ENCODE peak calls at places on chromosomes 7 and 10, in ten cellular contexts. N, L, I, P, T, V, M, B, G and W are unnamed samples.

GRCh38 chr10:98486421-98486820 is 39.7 kb upstream of the HPS1 start:
- DNase-seq in L (no peak), P (no peak), V (peak; percentile 66), I (no peak), M (no peak), B (no peak), N (no peak), T (no peak), G (no peak), W (no peak)

GRCh38 chr10:2898509-2898860 is 168.9 kb upstream of the PFKP start:
- DNase-seq in I (no peak), T (no peak), V (no peak), G (no peak), B (no peak), L (no peak), P (no peak), M (no peak), N (no peak), W (no peak)

GRCh38 chr10:72331575-72332422 is 22.9 kb downstream of the DNAJB12 start:
- DNase-seq in I (peak; percentile 88), V (peak; percentile 31), P (peak; percentile 95), B (peak; percentile 83), L (peak; percentile 95), N (peak; percentile 80), G (peak; percentile 91), T (peak; percentile 90), M (peak; percentile 98), W (peak; percentile 92)

GRCh38 chr7:145698526-145699262 is 417.9 kb upstream of the CNTNAP2 start:
- DNase-seq in N (no peak), V (peak; percentile 24), M (no peak), P (no peak), T (no peak), I (no peak), B (no peak), L (no peak), G (no peak), W (no peak)

GRCh38 chr7:36794689-36795088 is 70.4 kb upstream of the AOAH start:
- DNase-seq in I (no peak), M (peak; percentile 21), V (no peak), B (no peak), P (no peak), T (no peak), G (no peak), N (no peak), L (no peak), W (peak; percentile 48)

GRCh38 chr7:41880107-41880506 is 177.2 kb upstream of the INHBA start:
- DNase-seq in B (no peak), I (peak; percentile 32), V (peak; percentile 92), T (no peak), P (no peak), M (peak; percentile 16), N (no peak), G (no peak), L (no peak), W (no peak)

GRCh38 chr10:118790058-118790457 is 35.3 kb upstream of the CACUL1 start:
- DNase-seq in N (no peak), P (no peak), L (no peak), T (no peak), G (no peak), M (no peak), B (no peak), I (no peak), V (no peak), W (no peak)

GRCh38 chr10:26464632-26465280 is 26.6 kb downstream of the APBB1IP start:
- DNase-seq in G (no peak), L (no peak), M (no peak), N (no peak), B (no peak), V (no peak), I (no peak), T (no peak), P (no peak), W (no peak)

GRCh38 chr10:60358282-60358681 is 31.4 kb downstream of the ANK3 start:
- DNase-seq in L (no peak), I (no peak), B (no peak), T (no peak), P (no peak), G (no peak), V (no peak), N (no peak), M (no peak), W (no peak)

GRCh38 chr7:30206466-30206865 is 71.7 kb downstream of the MTURN start:
- DNase-seq in I (no peak), V (peak; percentile 13), P (no peak), T (no peak), B (no peak), N (peak; percentile 63), G (no peak), L (no peak), M (no peak), W (no peak)

GRCh38 chr7:26292768-26293560 is 1.3 kb downstream of the SNX10 start:
- DNase-seq in M (peak; percentile 36), L (no peak), V (no peak), G (no peak), N (no peak), I (no peak), B (no peak), P (peak; percentile 21), T (no peak), W (no peak)

DNA sequence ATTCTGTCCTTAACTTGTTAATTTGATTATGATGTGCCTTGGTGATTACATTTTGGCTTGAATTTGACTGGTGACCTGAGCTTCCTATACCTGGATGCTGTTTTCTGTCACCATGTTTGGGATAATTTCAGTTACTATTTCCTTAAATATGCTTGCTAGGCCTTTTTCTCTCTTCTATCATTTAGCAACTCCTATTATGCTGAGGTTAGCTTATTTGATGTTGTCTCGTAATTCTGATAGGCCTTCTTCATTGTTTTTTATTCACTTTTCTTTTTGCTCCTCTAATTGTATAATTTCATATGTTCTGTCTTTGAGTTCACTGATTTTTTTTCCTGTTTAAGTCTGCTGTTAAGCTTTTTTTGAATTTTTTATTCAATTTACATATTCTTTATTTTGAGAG is 184.9 kb downstream of the ITGB1 start:
- DNase-seq in G (no peak), T (no peak), L (no peak), M (no peak), P (no peak), I (no peak), B (no peak), N (no peak), V (no peak), W (no peak)
- H3K36me3 ChIP-seq in G (no peaks in the 10 kb centered on the region), T (no peaks in the 10 kb centered on the region), L (no peaks in the 10 kb centered on the region), M (no peaks in the 10 kb centered on the region), P (no peaks in the 10 kb centered on the region), I (no peaks in the 10 kb centered on the region), B (no peaks in the 10 kb centered on the region), N (no peaks in the 10 kb centered on the region), V (no peaks in the 10 kb centered on the region), W (no peaks in the 10 kb centered on the region)

GRCh38 chr7:148151778-148152177 is 438.8 kb upstream of the C7orf33 start:
- DNase-seq in G (no peak), N (no peak), M (no peak), T (no peak), P (no peak), V (no peak), I (no peak), B (no peak), L (no peak), W (peak; percentile 26)
- TF ChIP-seq CTCF in G (no peak), N (no peak), M (no peak), T (no peak), P (no peak), V (no peak), I (no peak), B (no peak), L (no peak), W (no peak)

DNA sequence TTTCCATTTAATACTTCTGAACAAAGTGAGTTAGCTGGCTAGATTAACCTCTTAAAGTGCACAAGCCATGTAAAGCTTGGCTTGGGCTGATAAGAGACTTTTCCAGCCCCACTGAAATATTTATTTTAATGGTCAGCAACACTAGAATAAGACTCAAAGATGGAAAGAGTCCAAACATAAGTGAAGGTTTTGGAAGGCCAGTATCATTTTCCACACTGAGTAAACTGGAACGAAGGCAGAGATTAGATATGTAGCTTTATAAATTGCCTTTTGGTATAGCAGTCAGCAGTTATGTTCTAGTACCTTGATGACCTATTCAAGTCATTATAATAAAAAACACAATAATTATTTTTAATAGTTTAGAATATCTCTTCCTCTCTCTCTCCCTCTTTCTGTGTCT is 102.2 kb downstream of the HDAC9 start:
- DNase-seq in N (no peak), P (no peak), V (peak; percentile 15), G (no peak), M (no peak), I (no peak), T (no peak), B (no peak), L (no peak), W (no peak)
- H3K36me3 ChIP-seq in N (no peaks in the 10 kb centered on the region), P (no peaks in the 10 kb centered on the region), V (no peaks in the 10 kb centered on the region), G (no peaks in the 10 kb centered on the region), M (no peaks in the 10 kb centered on the region), I (no peaks in the 10 kb centered on the region), T (peaks cover 58% of the 10 kb centered on the region), B (no peaks in the 10 kb centered on the region), L (no peaks in the 10 kb centered on the region), W (no peaks in the 10 kb centered on the region)

GRCh38 chr10:340646-341045 is 205.4 kb downstream of the ZMYND11 start:
- DNase-seq in N (no peak), T (no peak), I (no peak), L (no peak), G (no peak), B (no peak), M (no peak), P (no peak), V (no peak), W (no peak)

GRCh38 chr10:341081-341740 is 206.0 kb downstream of the ZMYND11 start:
- DNase-seq in B (no peak), I (no peak), G (no peak), L (no peak), T (no peak), N (no peak), P (no peak), M (no peak), V (no peak), W (no peak)

GRCh38 chr10:343231-344215 is 208.3 kb downstream of the ZMYND11 start:
- DNase-seq in T (no peak), L (no peak), V (no peak), M (no peak), N (no peak), P (no peak), B (no peak), I (no peak), G (no peak), W (no peak)

GRCh38 chr10:348456-348855 is 213.2 kb downstream of the ZMYND11 start:
- DNase-seq in I (no peak), L (no peak), V (no peak), P (no peak), M (no peak), T (no peak), G (no peak), N (no peak), B (no peak), W (no peak)

DNA sequence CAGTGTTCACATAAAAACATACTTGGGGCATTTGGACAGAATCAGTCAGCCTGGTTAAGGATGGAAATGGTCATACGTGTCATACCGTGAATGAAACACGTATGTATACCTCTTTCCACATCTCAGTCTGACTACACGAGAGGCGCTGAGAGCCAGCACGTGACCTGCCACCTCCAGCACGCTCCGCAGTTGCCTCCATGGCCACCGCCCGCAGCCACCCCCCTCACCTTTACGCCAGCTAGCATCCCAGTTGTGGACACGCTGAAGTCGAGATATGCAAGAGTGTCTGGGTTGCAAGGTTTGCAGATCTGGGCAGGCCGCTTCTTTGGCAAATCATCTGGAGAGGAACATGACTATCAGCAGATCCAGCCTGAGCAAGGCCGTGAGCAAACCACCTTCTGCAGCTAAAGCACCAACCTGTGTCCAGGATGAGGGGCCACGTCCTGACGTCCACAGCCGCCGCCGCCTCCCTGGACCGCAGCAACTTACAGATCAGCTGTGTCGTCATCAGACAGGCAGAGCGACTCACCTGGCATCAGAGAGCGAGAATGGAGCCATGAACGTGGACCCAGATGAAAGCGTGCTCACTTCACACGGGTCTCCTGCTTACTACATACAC is 209.4 kb downstream of the ZMYND11 start:
- DNase-seq in B (no peak), L (no peak), V (no peak), N (no peak), G (no peak), P (no peak), I (no peak), T (no peak), M (no peak), W (no peak)
- TF ChIP-seq CTCF in B (no peak), L (no peak), V (no peak), N (no peak), G (no peak), P (no peak), I (no peak), T (no peak), M (no peak), W (no peak)